ENCODE peak calls at places on chromosomes 7 and 10, in four cellular contexts. M is endodermal cell, F is foreskin keratinocyte, J is GM12878. X is an unnamed sample. For H3K4me1, the result is how much of the 10 kb centered on the place peaks cover.

GRCh38 chr7:22781230-22781711 is 41.4 kb downstream of the TOMM7 start:
- DNase-seq in M (no peak), F (no peak), J (no peak), X (peak)

GRCh38 chr10:5659702-5660528 is 6.5 kb downstream of the ASB13 start:
- DNase-seq in M (peak), F (peak), J (no peak), X (peak)

GRCh38 chr7:70920886-70921285 is 211.1 kb upstream of the GALNT17 start:
- DNase-seq in M (peak), F (no peak), J (no peak), X (no peak)

GRCh38 chr10:119270893-119271361 is 63.6 kb downstream of the GRK5 start:
- DNase-seq in M (peak), F (no peak), J (no peak), X (no peak)

GRCh38 chr7:101559586-101559985 is 69.5 kb downstream of the MYL10 start:
- DNase-seq in M (peak), F (no peak), J (no peak), X (no peak)

GRCh38 chr10:100115011-100115770 is 33.5 kb upstream of the CPN1 start:
- DNase-seq in M (no peak), F (no peak), J (no peak), X (no peak)

GRCh38 chr10:76115471-76116155 is 684.2 kb downstream of the LRMDA start:
- DNase-seq in M (no peak), F (no peak), J (no peak), X (no peak)

GRCh38 chr10:58508316-58508715 is 4.4 kb upstream of the BICC1 start:
- DNase-seq in M (no peak), F (no peak), J (no peak), X (peak)

GRCh38 chr7:2896141-2896540 is 52.0 kb upstream of the GNA12 start:
- DNase-seq in M (no peak), F (no peak), J (no peak), X (no peak)

GRCh38 chr10:26697922-26698608 is 564 bp downstream of the PDSS1 start:
- DNase-seq in M (peak), F (no peak), J (no peak), X (peak)

GRCh38 chr10:20677340-20677739 is 219.8 kb downstream of the NEBL start:
- DNase-seq in M (no peak), F (no peak), J (no peak), X (no peak)

GRCh38 chr10:125084191-125085186 is 75.9 kb downstream of the CTBP2 start:
- DNase-seq in M (peak), F (peak), J (no peak), X (peak)

GRCh38 chr10:125087191-125087896 is 73.0 kb downstream of the CTBP2 start:
- DNase-seq in M (no peak), F (peak), J (no peak), X (no peak)

GRCh38 chr10:125085281-125085680 is 75.1 kb downstream of the CTBP2 start:
- DNase-seq in M (no peak), F (no peak), J (no peak), X (no peak)

GRCh38 chr10:125087897-125088215 is 72.5 kb downstream of the CTBP2 start:
- DNase-seq in M (no peak), F (no peak), J (no peak), X (no peak)

GRCh38 chr10:125086716-125087115 is 73.6 kb downstream of the CTBP2 start:
- DNase-seq in M (no peak), F (no peak), J (no peak), X (no peak)
- H3K4me1 ChIP-seq in M (under half), F (under half), J (under half), X (under half)

DNA sequence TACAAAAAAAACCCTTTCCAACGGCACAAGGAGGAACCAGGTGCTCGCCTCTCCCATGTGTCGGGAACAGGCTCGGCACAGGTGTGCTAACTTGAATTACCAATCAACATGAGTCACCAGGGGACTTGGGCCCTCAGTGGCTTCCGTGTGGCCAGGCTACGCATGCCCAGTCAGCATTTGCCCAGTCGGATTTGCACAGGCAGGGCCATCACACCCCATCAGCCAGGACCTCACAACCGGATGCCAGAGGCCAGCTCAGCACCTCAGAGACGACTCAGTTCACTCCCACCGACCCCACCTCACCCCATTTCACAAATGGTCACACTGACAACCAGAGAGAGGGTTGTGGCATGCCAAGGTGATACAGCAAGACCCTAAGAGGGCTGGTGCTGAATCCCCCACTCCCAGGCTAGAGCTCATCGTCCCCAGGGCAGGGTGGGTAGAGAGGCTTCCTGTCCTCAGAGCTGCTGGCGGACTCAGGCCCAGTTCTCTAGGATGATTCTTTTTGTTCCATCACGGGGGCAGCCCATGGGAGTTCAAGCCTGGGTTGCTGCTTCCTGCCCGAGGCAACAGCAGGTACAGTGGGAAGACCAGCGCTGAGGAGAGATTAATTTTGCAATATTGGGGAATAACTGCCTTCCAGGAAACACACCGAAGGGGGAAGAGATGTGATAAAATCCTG is 13.6 kb downstream of the ANXA11 start:
- DNase-seq in M (no peak), F (peak), J (no peak), X (no peak)
- H3K4me1 ChIP-seq in M (under half), F (under half), J (under half), X (half or more)

GRCh38 chr10:70410608-70411007 is 6.7 kb downstream of the EIF4EBP2 start:
- DNase-seq in M (no peak), F (no peak), J (no peak), X (peak)
- H3K4me1 ChIP-seq in M (under half), F (under half), J (under half), X (half or more)

GRCh38 chr7:88566174-88566729 is 193.2 kb upstream of the ZNF804B start:
- DNase-seq in M (peak), F (no peak), J (no peak), X (no peak)
- H3K4me1 ChIP-seq in M (under half), F (under half), J (under half), X (under half)

GRCh38 chr7:46932656-46933424 is 649.1 kb downstream of the TNS3 start:
- DNase-seq in M (no peak), F (peak), J (no peak), X (peak)

GRCh38 chr7:46927131-46927810 is 654.6 kb downstream of the TNS3 start:
- DNase-seq in M (no peak), F (no peak), J (no peak), X (no peak)

GRCh38 chr7:46930336-46930735 is 651.6 kb downstream of the TNS3 start:
- DNase-seq in M (no peak), F (peak), J (no peak), X (peak)

GRCh38 chr7:46932266-46932655 is 649.6 kb downstream of the TNS3 start:
- DNase-seq in M (no peak), F (no peak), J (no peak), X (no peak)

DNA sequence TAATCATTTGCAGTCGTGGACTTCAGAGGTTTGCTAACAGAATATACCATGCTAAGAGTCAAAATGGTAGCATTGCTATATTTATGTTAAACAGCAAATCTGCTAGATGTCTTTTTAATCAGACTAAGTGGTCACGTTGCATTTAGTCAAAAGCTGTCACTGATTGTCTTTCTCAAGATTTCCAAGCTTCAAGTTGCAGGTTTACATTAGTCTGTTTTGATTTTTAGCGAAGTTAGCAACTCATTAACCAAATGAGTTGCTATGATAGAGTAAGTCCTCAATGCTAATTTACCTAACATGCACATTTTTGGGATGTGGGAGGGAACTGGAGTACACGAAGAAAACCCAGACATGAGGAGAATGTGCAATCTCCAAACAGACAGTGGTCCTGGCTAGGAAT is 653.2 kb downstream of the TNS3 start:
- DNase-seq in M (no peak), F (no peak), J (no peak), X (no peak)
- H3K4me1 ChIP-seq in M (under half), F (under half), J (under half), X (under half)

GRCh38 chr10:79159141-79159619 is 90.4 kb downstream of the ZMIZ1 start:
- DNase-seq in M (no peak), F (no peak), J (no peak), X (no peak)

GRCh38 chr10:79158004-79158340 is 89.2 kb downstream of the ZMIZ1 start:
- DNase-seq in M (no peak), F (no peak), J (no peak), X (no peak)

GRCh38 chr10:79160191-79160590 is 91.4 kb downstream of the ZMIZ1 start:
- DNase-seq in M (no peak), F (no peak), J (no peak), X (no peak)

GRCh38 chr10:79159785-79160184 is 91.0 kb downstream of the ZMIZ1 start:
- DNase-seq in M (no peak), F (no peak), J (no peak), X (no peak)

GRCh38 chr10:79158402-79159097 is 89.8 kb downstream of the ZMIZ1 start:
- DNase-seq in M (peak), F (no peak), J (no peak), X (no peak)
- H3K4me1 ChIP-seq in M (under half), F (under half), J (under half), X (half or more)

DNA sequence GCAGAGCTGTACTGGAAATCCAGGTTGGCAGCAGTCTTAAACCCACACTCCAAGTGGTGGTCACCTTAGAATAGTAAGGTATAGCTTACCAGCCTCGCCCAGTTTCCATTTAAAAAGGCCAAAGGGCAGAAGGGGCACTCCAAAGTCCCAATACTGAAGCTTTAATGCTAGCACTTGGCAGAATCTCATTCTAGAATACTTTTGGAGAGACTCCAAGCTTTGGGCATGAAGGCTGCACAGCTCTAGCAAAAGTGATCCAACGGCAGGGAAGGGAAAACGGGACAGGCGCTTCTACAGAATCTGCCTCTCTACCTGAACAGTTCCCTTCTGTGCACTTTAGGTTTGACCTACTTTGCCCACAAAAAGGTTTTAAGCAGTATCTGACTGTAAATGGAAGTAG is 19.7 kb downstream of the SMURF1 start:
- DNase-seq in M (no peak), F (no peak), J (no peak), X (no peak)
- H3K4me1 ChIP-seq in M (under half), F (half or more), J (under half), X (half or more)

GRCh38 chr7:150976529-150977381 is 1.4 kb downstream of the KCNH2 start:
- DNase-seq in M (no peak), F (no peak), J (no peak), X (no peak)
- H3K4me1 ChIP-seq in M (under half), F (under half), J (under half), X (under half)

DNA sequence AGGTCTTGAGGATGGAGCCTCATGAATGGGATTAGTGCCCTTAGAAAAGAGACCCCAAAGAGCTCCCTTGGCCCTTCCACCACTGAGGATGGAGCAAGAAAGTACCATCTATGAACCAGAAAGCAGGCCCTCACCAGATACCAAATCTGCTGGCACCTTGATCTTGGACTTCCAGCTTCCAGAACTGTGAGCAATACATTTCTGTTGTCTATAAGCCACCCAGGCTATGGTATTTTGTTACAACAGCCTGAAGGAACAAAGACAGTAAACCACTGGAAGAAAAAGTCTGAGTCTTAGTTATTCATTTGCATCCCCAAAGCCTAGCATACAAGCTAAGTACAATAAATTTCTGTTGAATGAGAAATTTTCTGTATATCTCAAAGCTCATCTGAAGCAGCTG is 37.9 kb upstream of the TNS3 start:
- DNase-seq in M (no peak), F (no peak), J (no peak), X (peak)
- H3K4me1 ChIP-seq in M (under half), F (under half), J (under half), X (under half)

GRCh38 chr7:116011584-116011983 is 19.0 kb downstream of the TFEC start:
- DNase-seq in M (no peak), F (no peak), J (no peak), X (no peak)
- H3K4me1 ChIP-seq in M (under half), F (under half), J (under half), X (under half)

X was measured in adipocyte.